ENCODE peak calls at places on chromosomes 4 and X, in six cellular contexts. P is mammary epithelial cell, X is tibial artery, B is lower lobe of right lung, J is cardiac muscle cell, Z is OCI-LY7. K is an unnamed sample.
A peak's percentile ranks its signal among the peaks of the same experiment; 100 is the strongest.

GRCh38 chr4:5307928-5308327 is 256.6 kb downstream of the STK32B start:
- DNase-seq in P (no peak), X (no peak), B (no peak), J (no peak), Z (no peak), K (no peak)

GRCh38 chrX:15056044-15056443 is 182.8 kb downstream of the MOSPD2 start:
- DNase-seq in P (peak; percentile 77), X (no peak), B (no peak), J (no peak), Z (no peak), K (no peak)

GRCh38 chrX:53280703-53281320 is 572 bp downstream of the IQSEC2 start:
- DNase-seq in P (peak; percentile 55), X (peak; percentile 41), B (no peak), J (peak; percentile 54), Z (no peak), K (no peak)

GRCh38 chrX:39260965-39261364 is 459.7 kb downstream of the MID1IP1 start:
- DNase-seq in P (peak; percentile 52), X (no peak), B (no peak), J (no peak), Z (no peak), K (no peak)

GRCh38 chr4:184506527-184507121 is 32.3 kb upstream of the IRF2 start:
- DNase-seq in P (no peak), X (no peak), B (no peak), J (no peak), Z (peak; percentile 85), K (peak; percentile 4)

GRCh38 chrX:47637546-47638195 is 7.9 kb upstream of the CFP start:
- DNase-seq in P (no peak), X (peak; percentile 38), B (peak; percentile 83), J (peak; percentile 20), Z (no peak), K (peak; percentile 31)

GRCh38 chr4:103008875-103009729 is 10.4 kb downstream of the SLC9B1 start:
- DNase-seq in P (peak; percentile 56), X (no peak), B (no peak), J (peak; percentile 87), Z (peak; percentile 75), K (no peak)

GRCh38 chrX:125131146-125131545 is 188.5 kb upstream of the TEX13C start:
- DNase-seq in P (peak; percentile 0), X (no peak), B (no peak), J (no peak), Z (peak; percentile 19), K (no peak)

GRCh38 chr4:76969941-76970529 is 20.5 kb downstream of the SEPTIN11 start:
- DNase-seq in P (no peak), X (no peak), B (no peak), J (no peak), Z (no peak), K (no peak)

GRCh38 chr4:1715002-1715761 is 3.1 kb upstream of the SLBP start:
- DNase-seq in P (no peak), X (peak; percentile 19), B (no peak), J (no peak), Z (peak; percentile 83), K (no peak)

GRCh38 chr4:112381996-112382692 is 85.0 kb downstream of the ALPK1 start:
- DNase-seq in P (no peak), X (no peak), B (no peak), J (no peak), Z (no peak), K (no peak)

GRCh38 chrX:153635388-153635787 is 11.6 kb upstream of the DUSP9 start:
- DNase-seq in P (no peak), X (no peak), B (no peak), J (no peak), Z (no peak), K (no peak)

GRCh38 chrX:64842492-64842891 is 133.8 kb downstream of the ZC4H2 start:
- DNase-seq in P (no peak), X (no peak), B (no peak), J (no peak), Z (peak; percentile 91), K (peak; percentile 26)

GRCh38 chr4:40865696-40866095 is 115.9 kb downstream of the NSUN7 start:
- DNase-seq in P (no peak), X (no peak), B (no peak), J (no peak), Z (no peak), K (no peak)

GRCh38 chr4:159297088-159297487 is 194.2 kb downstream of the RAPGEF2 start:
- DNase-seq in P (no peak), X (no peak), B (no peak), J (no peak), Z (no peak), K (no peak)

GRCh38 chr4:25769251-25769650 is 93.5 kb downstream of the SEL1L3 start:
- DNase-seq in P (no peak), X (no peak), B (no peak), J (peak; percentile 53), Z (no peak), K (no peak)

GRCh38 chr4:150656882-150657281 is 74.9 kb downstream of the MAB21L2 start:
- DNase-seq in P (no peak), X (no peak), B (no peak), J (no peak), Z (no peak), K (no peak)
- TF ChIP-seq CTCF in P (no peak), X (no peak), B (no peak), J (no peak), Z (no peak), K (no peak)

GRCh38 chr4:8131210-8131609 is 27.4 kb downstream of the ABLIM2 start:
- DNase-seq in P (no peak), X (no peak), B (no peak), J (no peak), Z (peak; percentile 74), K (no peak)
- H3K27ac ChIP-seq in P (no peak overlapping the region), X (no peak overlapping the region), B (no peak overlapping the region), J (no peak overlapping the region), Z (peak overlapping the region; percentile 67), K (no peak overlapping the region)

DNA sequence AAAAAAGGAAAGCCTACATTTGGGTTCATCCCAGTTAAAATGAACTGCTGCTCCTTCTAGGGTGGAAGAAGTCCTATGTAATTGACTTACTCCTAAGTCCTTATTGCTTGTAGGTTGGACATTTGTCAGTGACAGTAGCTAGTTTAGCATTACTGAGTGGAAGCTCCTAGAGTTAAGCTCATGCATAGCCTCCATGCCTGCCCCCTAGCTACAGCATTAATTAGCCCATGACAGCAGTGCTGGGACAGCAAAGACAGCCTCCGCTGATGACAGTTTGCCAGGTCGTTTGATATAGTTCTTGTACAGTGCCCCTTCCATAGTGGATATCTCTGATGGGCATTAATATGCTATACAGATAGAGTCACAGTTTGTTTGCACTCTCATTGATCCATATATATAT is 18.7 kb upstream of the GALNTL6 start:
- DNase-seq in P (no peak), X (no peak), B (no peak), J (no peak), Z (no peak), K (no peak)
- H3K9me3 ChIP-seq in P (no peaks in the 10 kb centered on the region), X (no peaks in the 10 kb centered on the region), B (no peaks in the 10 kb centered on the region), J (no peaks in the 10 kb centered on the region), Z (no peaks in the 10 kb centered on the region), K (no peaks in the 10 kb centered on the region)

GRCh38 chrX:118325453-118325852 is 20.5 kb upstream of the WDR44 start:
- DNase-seq in P (no peak), X (no peak), B (no peak), J (peak; percentile 4), Z (peak; percentile 22), K (no peak)
- TF ChIP-seq CTCF in P (peak; percentile 37), X (no peak), B (no peak), J (peak; percentile 29), Z (peak; percentile 64), K (peak; percentile 13)

DNA sequence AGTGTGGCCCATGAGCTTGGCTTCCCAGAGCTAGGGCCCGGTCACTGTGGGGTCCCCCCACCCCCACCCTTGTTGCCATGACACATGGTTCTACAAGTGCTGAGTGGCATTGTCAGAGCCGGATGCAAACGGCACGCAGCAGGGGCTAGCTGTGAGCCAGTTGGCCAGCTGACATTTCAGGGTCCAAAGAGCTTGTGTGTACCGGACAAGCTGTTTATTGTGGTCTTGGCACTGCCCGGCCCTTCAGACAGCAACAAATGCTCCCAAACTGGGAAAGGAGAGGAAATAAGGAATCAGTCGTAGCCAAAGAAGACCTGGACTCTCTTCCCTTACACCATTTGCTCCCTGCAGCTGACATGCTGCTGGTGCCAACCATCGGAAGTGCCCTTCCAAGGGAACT is 36.8 kb downstream of the TSC22D3 start:
- DNase-seq in P (no peak), X (no peak), B (no peak), J (no peak), Z (no peak), K (no peak)
- H3K27ac ChIP-seq in P (no peak overlapping the region), X (peak overlapping the region; percentile 44), B (peak overlapping the region; percentile 24), J (no peak overlapping the region), Z (no peak overlapping the region), K (no peak overlapping the region)